ENCODE peak calls at places on chromosomes 2 and 18, in seven cellular contexts. One of them, this sample, is unnamed.

GRCh38 chr2:105438104-105438929 is 39.5 kb upstream of the FHL2 start:
- DNase-seq in BJ: no peak
- DNase-seq in psoas muscle: peak; percentile 70
- DNase-seq in fibroblast of mammary gland: no peak
- DNase-seq in uterus: peak; percentile 25
- DNase-seq in astrocyte of the spinal cord: no peak
- DNase-seq in hepatocyte: peak; percentile 51
- DNase-seq in this sample: no peak

GRCh38 chr2:68031546-68032160 is 31.2 kb downstream of the C1D start:
- DNase-seq in BJ: no peak
- DNase-seq in psoas muscle: no peak
- DNase-seq in fibroblast of mammary gland: peak; percentile 70
- DNase-seq in uterus: no peak
- DNase-seq in astrocyte of the spinal cord: peak; percentile 72
- DNase-seq in hepatocyte: peak; percentile 63
- DNase-seq in this sample: no peak

GRCh38 chr2:181574321-181574720 is 82.6 kb downstream of the CERKL start:
- DNase-seq in BJ: no peak
- DNase-seq in psoas muscle: no peak
- DNase-seq in fibroblast of mammary gland: no peak
- DNase-seq in uterus: no peak
- DNase-seq in astrocyte of the spinal cord: no peak
- DNase-seq in hepatocyte: no peak
- DNase-seq in this sample: no peak

GRCh38 chr2:122391726-122392125 is 636.3 kb downstream of the TSN start:
- DNase-seq in BJ: no peak
- DNase-seq in psoas muscle: no peak
- DNase-seq in fibroblast of mammary gland: no peak
- DNase-seq in uterus: no peak
- DNase-seq in astrocyte of the spinal cord: no peak
- DNase-seq in hepatocyte: no peak
- DNase-seq in this sample: no peak

GRCh38 chr2:218992703-218993344 is 398 bp downstream of the CRYBA2 start:
- DNase-seq in BJ: no peak
- DNase-seq in psoas muscle: no peak
- DNase-seq in fibroblast of mammary gland: no peak
- DNase-seq in uterus: no peak
- DNase-seq in astrocyte of the spinal cord: no peak
- DNase-seq in hepatocyte: peak; percentile 40
- DNase-seq in this sample: no peak

GRCh38 chr2:19932928-19933327 is 31.1 kb upstream of the TTC32 start:
- DNase-seq in BJ: no peak
- DNase-seq in psoas muscle: no peak
- DNase-seq in fibroblast of mammary gland: no peak
- DNase-seq in uterus: no peak
- DNase-seq in astrocyte of the spinal cord: peak; percentile 8
- DNase-seq in hepatocyte: no peak
- DNase-seq in this sample: no peak

GRCh38 chr2:215760526-215760925 is 252.8 kb downstream of the MREG start:
- DNase-seq in BJ: no peak
- DNase-seq in psoas muscle: no peak
- DNase-seq in fibroblast of mammary gland: no peak
- DNase-seq in uterus: no peak
- DNase-seq in astrocyte of the spinal cord: no peak
- DNase-seq in hepatocyte: no peak
- DNase-seq in this sample: no peak

GRCh38 chr2:215619022-215619958 is 183.4 kb upstream of the FN1 start:
- DNase-seq in BJ: no peak
- DNase-seq in psoas muscle: no peak
- DNase-seq in fibroblast of mammary gland: peak; percentile 86
- DNase-seq in uterus: no peak
- DNase-seq in astrocyte of the spinal cord: peak; percentile 85
- DNase-seq in hepatocyte: peak; percentile 52
- DNase-seq in this sample: no peak

GRCh38 chr2:217085543-217085942 is 225.7 kb upstream of the TNP1 start:
- DNase-seq in BJ: no peak
- DNase-seq in psoas muscle: no peak
- DNase-seq in fibroblast of mammary gland: peak; percentile 68
- DNase-seq in uterus: no peak
- DNase-seq in astrocyte of the spinal cord: peak; percentile 58
- DNase-seq in hepatocyte: no peak
- DNase-seq in this sample: no peak

GRCh38 chr18:54626779-54627178 is 35.7 kb downstream of the DYNAP start:
- DNase-seq in BJ: no peak
- DNase-seq in psoas muscle: no peak
- DNase-seq in fibroblast of mammary gland: no peak
- DNase-seq in uterus: no peak
- DNase-seq in astrocyte of the spinal cord: no peak
- DNase-seq in hepatocyte: no peak
- DNase-seq in this sample: no peak

GRCh38 chr2:160652236-160652635 is 158.6 kb upstream of the RBMS1 start:
- DNase-seq in BJ: no peak
- DNase-seq in psoas muscle: no peak
- DNase-seq in fibroblast of mammary gland: peak; percentile 66
- DNase-seq in uterus: no peak
- DNase-seq in astrocyte of the spinal cord: no peak
- DNase-seq in hepatocyte: no peak
- DNase-seq in this sample: no peak

GRCh38 chr18:22204996-22205395 is 35.6 kb downstream of the GATA6 start:
- DNase-seq in BJ: no peak
- DNase-seq in psoas muscle: no peak
- DNase-seq in fibroblast of mammary gland: no peak
- DNase-seq in uterus: no peak
- DNase-seq in astrocyte of the spinal cord: no peak
- DNase-seq in hepatocyte: no peak
- DNase-seq in this sample: no peak

GRCh38 chr2:117470311-117471095 is 344.0 kb upstream of the DDX18 start:
- DNase-seq in BJ: no peak
- DNase-seq in psoas muscle: no peak
- DNase-seq in fibroblast of mammary gland: peak; percentile 2
- DNase-seq in uterus: no peak
- DNase-seq in astrocyte of the spinal cord: no peak
- DNase-seq in hepatocyte: peak; percentile 61
- DNase-seq in this sample: no peak

GRCh38 chr18:55477537-55478300 is 110.3 kb downstream of the TCF4 start:
- DNase-seq in BJ: no peak
- DNase-seq in psoas muscle: peak; percentile 19
- DNase-seq in fibroblast of mammary gland: peak; percentile 72
- DNase-seq in uterus: peak; percentile 42
- DNase-seq in astrocyte of the spinal cord: peak; percentile 74
- DNase-seq in hepatocyte: peak; percentile 22
- DNase-seq in this sample: no peak

GRCh38 chr2:197711576-197711975 is 6.4 kb downstream of the MARS2 start:
- DNase-seq in BJ: no peak
- DNase-seq in psoas muscle: no peak
- DNase-seq in fibroblast of mammary gland: peak; percentile 69
- DNase-seq in uterus: no peak
- DNase-seq in astrocyte of the spinal cord: no peak
- DNase-seq in hepatocyte: no peak
- DNase-seq in this sample: no peak

GRCh38 chr2:90221300-90221651 is 1529.8 kb downstream of the RPIA start:
- DNase-seq in BJ: no peak
- DNase-seq in psoas muscle: no peak
- DNase-seq in fibroblast of mammary gland: no peak
- DNase-seq in uterus: no peak
- DNase-seq in astrocyte of the spinal cord: no peak
- DNase-seq in hepatocyte: no peak
- DNase-seq in this sample: no peak
- H3K4me3 ChIP-seq in BJ: no peak overlapping the region
- H3K4me3 ChIP-seq in psoas muscle: no peak overlapping the region
- H3K4me3 ChIP-seq in fibroblast of mammary gland: no peak overlapping the region
- H3K4me3 ChIP-seq in uterus: no peak overlapping the region
- H3K4me3 ChIP-seq in astrocyte of the spinal cord: no peak overlapping the region
- H3K4me3 ChIP-seq in hepatocyte: no peak overlapping the region
- H3K4me3 ChIP-seq in this sample: no peak overlapping the region

DNA sequence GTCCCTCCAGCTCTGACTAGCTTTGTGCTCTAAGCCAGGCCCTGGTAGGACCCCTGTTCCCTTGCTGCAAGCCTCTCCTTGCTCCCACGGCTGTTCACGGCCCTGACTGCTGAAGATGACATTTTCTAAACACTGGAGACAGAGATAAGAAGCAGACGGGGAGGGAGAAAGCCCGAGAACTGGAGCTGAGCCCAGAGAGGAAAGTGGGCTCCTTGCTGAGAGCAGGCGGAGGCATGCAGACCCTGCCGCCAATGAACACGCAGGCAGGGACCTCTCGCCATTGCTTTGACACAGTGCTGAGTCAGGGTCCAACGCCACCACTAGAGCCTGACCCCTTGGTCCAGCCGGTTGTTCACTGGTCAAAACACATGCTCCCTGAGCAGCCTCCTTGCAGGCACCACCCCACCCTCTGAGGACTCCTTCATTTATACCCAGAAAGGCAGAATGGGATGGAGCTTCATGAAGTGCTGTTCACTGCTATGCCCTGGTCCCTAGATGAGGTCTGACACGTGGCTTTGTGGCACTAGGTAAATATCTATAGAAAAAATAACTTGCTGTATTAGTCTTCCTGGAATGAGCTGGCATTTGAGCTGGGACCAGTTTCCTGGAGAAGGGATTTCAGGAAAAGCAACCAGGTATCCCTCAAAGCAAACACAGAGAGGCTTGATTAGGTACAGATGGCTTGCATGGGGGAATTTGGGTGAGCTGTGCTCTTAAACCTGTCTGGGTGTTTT is 65.7 kb downstream of the MCFD2 start:
- DNase-seq in BJ: no peak
- DNase-seq in psoas muscle: no peak
- DNase-seq in fibroblast of mammary gland: peak; percentile 98
- DNase-seq in uterus: peak; percentile 76
- DNase-seq in astrocyte of the spinal cord: peak; percentile 95
- DNase-seq in hepatocyte: peak; percentile 47
- DNase-seq in this sample: no peak
- H3K4me3 ChIP-seq in BJ: no peak overlapping the region
- H3K4me3 ChIP-seq in psoas muscle: no peak overlapping the region
- H3K4me3 ChIP-seq in fibroblast of mammary gland: peak overlapping the region; percentile 29
- H3K4me3 ChIP-seq in uterus: no peak overlapping the region
- H3K4me3 ChIP-seq in astrocyte of the spinal cord: no peak overlapping the region
- H3K4me3 ChIP-seq in hepatocyte: no peak overlapping the region
- H3K4me3 ChIP-seq in this sample: no peak overlapping the region

GRCh38 chr2:39620067-39620466 is 45.6 kb upstream of the TMEM178A start:
- DNase-seq in BJ: peak; percentile 44
- DNase-seq in psoas muscle: peak; percentile 33
- DNase-seq in fibroblast of mammary gland: peak; percentile 89
- DNase-seq in uterus: peak; percentile 28
- DNase-seq in astrocyte of the spinal cord: peak; percentile 87
- DNase-seq in hepatocyte: peak; percentile 40
- DNase-seq in this sample: peak; percentile 34
- H3K4me3 ChIP-seq in BJ: no peak overlapping the region
- H3K4me3 ChIP-seq in psoas muscle: no peak overlapping the region
- H3K4me3 ChIP-seq in fibroblast of mammary gland: no peak overlapping the region
- H3K4me3 ChIP-seq in uterus: no peak overlapping the region
- H3K4me3 ChIP-seq in astrocyte of the spinal cord: no peak overlapping the region
- H3K4me3 ChIP-seq in hepatocyte: no peak overlapping the region
- H3K4me3 ChIP-seq in this sample: no peak overlapping the region

GRCh38 chr18:49495074-49495473 is 8.0 kb upstream of the C18orf32 start:
- DNase-seq in BJ: no peak
- DNase-seq in psoas muscle: no peak
- DNase-seq in fibroblast of mammary gland: no peak
- DNase-seq in uterus: no peak
- DNase-seq in astrocyte of the spinal cord: no peak
- DNase-seq in hepatocyte: no peak
- DNase-seq in this sample: no peak

GRCh38 chr18:49500136-49500921 is 13.3 kb upstream of the C18orf32 start:
- DNase-seq in BJ: no peak
- DNase-seq in psoas muscle: no peak
- DNase-seq in fibroblast of mammary gland: no peak
- DNase-seq in uterus: no peak
- DNase-seq in astrocyte of the spinal cord: no peak
- DNase-seq in hepatocyte: no peak
- DNase-seq in this sample: no peak

GRCh38 chr18:49494660-49495059 is 7.6 kb upstream of the C18orf32 start:
- DNase-seq in BJ: no peak
- DNase-seq in psoas muscle: no peak
- DNase-seq in fibroblast of mammary gland: peak; percentile 33
- DNase-seq in uterus: no peak
- DNase-seq in astrocyte of the spinal cord: no peak
- DNase-seq in hepatocyte: no peak
- DNase-seq in this sample: no peak

GRCh38 chr18:49495480-49495879 is 8.4 kb upstream of the C18orf32 start:
- DNase-seq in BJ: no peak
- DNase-seq in psoas muscle: no peak
- DNase-seq in fibroblast of mammary gland: no peak
- DNase-seq in uterus: no peak
- DNase-seq in astrocyte of the spinal cord: no peak
- DNase-seq in hepatocyte: no peak
- DNase-seq in this sample: no peak

GRCh38 chr18:49499046-49499637 is 12.1 kb upstream of the C18orf32 start:
- DNase-seq in BJ: no peak
- DNase-seq in psoas muscle: no peak
- DNase-seq in fibroblast of mammary gland: no peak
- DNase-seq in uterus: no peak
- DNase-seq in astrocyte of the spinal cord: no peak
- DNase-seq in hepatocyte: no peak
- DNase-seq in this sample: no peak
- H3K4me3 ChIP-seq in BJ: no peak overlapping the region
- H3K4me3 ChIP-seq in psoas muscle: no peak overlapping the region
- H3K4me3 ChIP-seq in fibroblast of mammary gland: no peak overlapping the region
- H3K4me3 ChIP-seq in uterus: no peak overlapping the region
- H3K4me3 ChIP-seq in astrocyte of the spinal cord: no peak overlapping the region
- H3K4me3 ChIP-seq in hepatocyte: no peak overlapping the region
- H3K4me3 ChIP-seq in this sample: no peak overlapping the region

GRCh38 chr2:25132296-25132630 is 36.1 kb downstream of the POMC start:
- DNase-seq in BJ: no peak
- DNase-seq in psoas muscle: no peak
- DNase-seq in fibroblast of mammary gland: no peak
- DNase-seq in uterus: no peak
- DNase-seq in astrocyte of the spinal cord: no peak
- DNase-seq in hepatocyte: peak; percentile 52
- DNase-seq in this sample: no peak

GRCh38 chr2:25129901-25130520 is 38.4 kb downstream of the POMC start:
- DNase-seq in BJ: no peak
- DNase-seq in psoas muscle: no peak
- DNase-seq in fibroblast of mammary gland: no peak
- DNase-seq in uterus: no peak
- DNase-seq in astrocyte of the spinal cord: no peak
- DNase-seq in hepatocyte: no peak
- DNase-seq in this sample: no peak

GRCh38 chr2:25131567-25132295 is 36.6 kb downstream of the POMC start:
- DNase-seq in BJ: no peak
- DNase-seq in psoas muscle: peak; percentile 28
- DNase-seq in fibroblast of mammary gland: peak; percentile 16
- DNase-seq in uterus: no peak
- DNase-seq in astrocyte of the spinal cord: no peak
- DNase-seq in hepatocyte: peak; percentile 76
- DNase-seq in this sample: no peak

GRCh38 chr2:25132693-25133092 is 35.7 kb downstream of the POMC start:
- DNase-seq in BJ: no peak
- DNase-seq in psoas muscle: no peak
- DNase-seq in fibroblast of mammary gland: no peak
- DNase-seq in uterus: no peak
- DNase-seq in astrocyte of the spinal cord: no peak
- DNase-seq in hepatocyte: no peak
- DNase-seq in this sample: no peak

GRCh38 chr2:25131253-25131566 is 37.2 kb downstream of the POMC start:
- DNase-seq in BJ: no peak
- DNase-seq in psoas muscle: no peak
- DNase-seq in fibroblast of mammary gland: no peak
- DNase-seq in uterus: no peak
- DNase-seq in astrocyte of the spinal cord: no peak
- DNase-seq in hepatocyte: no peak
- DNase-seq in this sample: no peak
- H3K4me3 ChIP-seq in BJ: no peak overlapping the region
- H3K4me3 ChIP-seq in psoas muscle: peak overlapping the region; percentile 34
- H3K4me3 ChIP-seq in fibroblast of mammary gland: no peak overlapping the region
- H3K4me3 ChIP-seq in uterus: no peak overlapping the region
- H3K4me3 ChIP-seq in astrocyte of the spinal cord: no peak overlapping the region
- H3K4me3 ChIP-seq in hepatocyte: no peak overlapping the region
- H3K4me3 ChIP-seq in this sample: no peak overlapping the region

This sample was measured in AG04449.